ENCODE peak calls at places on chromosomes 16 and 17, in six cellular contexts. T, U, X, I, V and N are unnamed samples.
A peak's percentile ranks its signal among the peaks of the same experiment; 100 is the strongest.

GRCh38 chr17:75645889-75646625 is 12.8 kb downstream of the SMIM5 start:
- DNase-seq in T (no peak), U (no peak), X (no peak), I (no peak), V (peak; percentile 34), N (peak; percentile 51)

GRCh38 chr17:49349535-49349934 is 12.5 kb downstream of the ZNF652 start:
- DNase-seq in T (no peak), U (no peak), X (no peak), I (no peak), V (no peak), N (no peak)

GRCh38 chr16:16143038-16143763 is 80.1 kb downstream of the ABCC6 start:
- DNase-seq in T (no peak), U (peak; percentile 26), X (no peak), I (no peak), V (no peak), N (no peak)

GRCh38 chr16:49464877-49465504 is 91.4 kb downstream of the C16orf78 start:
- DNase-seq in T (no peak), U (no peak), X (no peak), I (peak; percentile 23), V (peak; percentile 59), N (no peak)

GRCh38 chr17:65260626-65261025 is 123.5 kb downstream of the RGS9 start:
- DNase-seq in T (no peak), U (no peak), X (no peak), I (no peak), V (no peak), N (no peak)

GRCh38 chr17:83189013-83189672 is 109.7 kb downstream of the METRNL start:
- DNase-seq in T (no peak), U (no peak), X (no peak), I (no peak), V (no peak), N (no peak)

GRCh38 chr17:44655983-44656700 is at the start of gene MEIOC:
- DNase-seq in T (no peak), U (no peak), X (no peak), I (peak; percentile 86), V (peak; percentile 97), N (peak; percentile 19)

GRCh38 chr17:60106377-60107059 is 27.8 kb upstream of the HEATR6 start:
- DNase-seq in T (peak; percentile 52), U (no peak), X (no peak), I (no peak), V (no peak), N (no peak)

GRCh38 chr16:1054660-1055556 is 17.6 kb upstream of the SSTR5 start:
- DNase-seq in T (peak; percentile 42), U (peak; percentile 17), X (no peak), I (peak; percentile 72), V (peak; percentile 91), N (no peak)

GRCh38 chr16:17160285-17160854 is 310.4 kb downstream of the XYLT1 start:
- DNase-seq in T (peak; percentile 26), U (no peak), X (no peak), I (no peak), V (no peak), N (no peak)

GRCh38 chr17:33516645-33517044 is 223.6 kb upstream of the ASIC2 start:
- DNase-seq in T (no peak), U (no peak), X (no peak), I (no peak), V (no peak), N (no peak)

GRCh38 chr16:81707411-81708321 is 71.4 kb upstream of the PLCG2 start:
- DNase-seq in T (peak; percentile 67), U (no peak), X (no peak), I (no peak), V (no peak), N (peak; percentile 31)

GRCh38 chr17:50939795-50940684 is 73.9 kb upstream of the TOB1 start:
- DNase-seq in T (no peak), U (no peak), X (no peak), I (no peak), V (no peak), N (no peak)

GRCh38 chr16:27515874-27516353 is 33.8 kb downstream of the GTF3C1 start:
- DNase-seq in T (no peak), U (no peak), X (no peak), I (peak; percentile 20), V (peak; percentile 68), N (no peak)

GRCh38 chr17:55437165-55437605 is 15.6 kb upstream of the MMD start:
- DNase-seq in T (no peak), U (peak; percentile 71), X (no peak), I (no peak), V (no peak), N (no peak)

GRCh38 chr17:3879591-3880417 is 13.0 kb downstream of the CAMKK1 start:
- DNase-seq in T (no peak), U (no peak), X (no peak), I (no peak), V (peak; percentile 70), N (no peak)

GRCh38 chr16:88754912-88755744 is 29.9 kb downstream of the PIEZO1 start:
- DNase-seq in T (peak; percentile 42), U (no peak), X (no peak), I (no peak), V (peak; percentile 84), N (peak; percentile 94)

GRCh38 chr17:70869402-70870085 is 700.2 kb downstream of the KCNJ2 start:
- DNase-seq in T (no peak), U (no peak), X (no peak), I (no peak), V (no peak), N (no peak)

GRCh38 chr17:51397361-51398127 is 137.2 kb downstream of the UTP18 start:
- DNase-seq in T (no peak), U (no peak), X (no peak), I (no peak), V (no peak), N (peak; percentile 78)

GRCh38 chr16:85633888-85634287 is 20.8 kb downstream of the GSE1 start:
- DNase-seq in T (no peak), U (no peak), X (no peak), I (no peak), V (no peak), N (no peak)

GRCh38 chr16:30777591-30778297 is 9.3 kb downstream of the ZNF629 start:
- DNase-seq in T (no peak), U (no peak), X (no peak), I (no peak), V (no peak), N (no peak)

GRCh38 chr16:88650749-88651275 is at the start of gene CYBA:
- DNase-seq in T (peak; percentile 26), U (peak; percentile 87), X (no peak), I (peak; percentile 36), V (peak; percentile 88), N (no peak)

GRCh38 chr16:30743690-30744089 is 4.5 kb upstream of the PHKG2 start:
- DNase-seq in T (no peak), U (no peak), X (no peak), I (no peak), V (no peak), N (no peak)

GRCh38 chr16:66902648-66903543 is 15.8 kb downstream of the CDH16 start:
- DNase-seq in T (no peak), U (no peak), X (no peak), I (no peak), V (peak; percentile 16), N (no peak)
- H3K27ac ChIP-seq in T (no peak overlapping the region), U (peak overlapping the region; percentile 54), X (peak overlapping the region; percentile 93), I (peak overlapping the region; percentile 83), V (no peak overlapping the region), N (no peak overlapping the region)

GRCh38 chr16:57472665-57473060 is 10.2 kb downstream of the POLR2C start:
- DNase-seq in T (no peak), U (peak; percentile 10), X (no peak), I (no peak), V (peak; percentile 81), N (no peak)
- H3K4me1 ChIP-seq in T (peaks cover 4% of the 10 kb centered on the region), U (peaks cover 56% of the 10 kb centered on the region), X (peaks cover 30% of the 10 kb centered on the region), I (peaks cover 8% of the 10 kb centered on the region), V (peaks cover 80% of the 10 kb centered on the region), N (no peaks in the 10 kb centered on the region)

DNA sequence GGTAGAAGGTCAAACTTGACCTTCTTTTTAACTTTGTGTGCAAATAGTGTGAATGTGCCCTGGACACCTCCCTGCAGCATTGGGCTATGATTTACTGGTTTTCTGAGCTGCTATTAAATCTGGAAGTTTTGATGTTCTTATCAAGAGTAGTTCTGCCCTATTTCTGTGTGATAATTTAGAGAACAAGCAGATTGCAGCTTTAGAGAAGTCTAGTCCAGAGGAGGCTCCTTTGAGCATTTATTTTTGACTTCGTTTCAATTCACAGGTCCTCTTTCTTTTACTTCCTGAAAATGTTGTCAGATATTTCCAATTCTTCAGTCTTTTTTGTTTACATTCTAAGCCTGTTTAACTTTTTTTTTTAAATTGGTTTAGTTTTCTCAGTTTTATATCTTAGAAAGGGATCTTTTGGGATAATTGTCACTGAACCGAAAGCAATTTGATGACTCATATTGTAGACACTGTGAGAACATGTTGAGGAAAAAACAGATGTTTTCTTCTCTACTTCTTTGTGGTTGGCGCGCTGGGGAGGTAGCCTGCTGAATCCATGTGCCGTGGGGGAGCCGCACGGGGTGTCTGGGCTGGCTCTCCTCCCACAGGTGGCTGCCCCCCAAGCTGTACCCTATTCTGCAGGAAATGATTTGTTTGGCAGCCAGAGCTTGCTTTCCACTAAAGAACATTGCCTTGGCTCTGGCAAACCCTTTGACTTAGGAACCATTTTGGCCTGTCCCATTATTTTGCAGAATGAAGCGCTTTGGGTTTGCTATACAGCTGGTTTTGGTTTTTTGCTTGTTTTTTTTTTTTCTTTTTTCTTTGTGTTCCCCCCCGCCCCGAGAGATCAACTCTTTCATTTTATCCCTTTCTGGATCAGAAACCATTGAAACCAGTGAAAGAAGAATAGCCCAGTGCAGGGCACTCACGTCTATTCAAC is 53.4 kb downstream of the MFSD11 start:
- DNase-seq in T (peak; percentile 29), U (peak; percentile 29), X (no peak), I (no peak), V (peak; percentile 62), N (peak; percentile 44)
- H3K27ac ChIP-seq in T (peak overlapping the region; percentile 6), U (peak overlapping the region; percentile 35), X (no peak overlapping the region), I (no peak overlapping the region), V (peak overlapping the region; percentile 63), N (peak overlapping the region; percentile 83)

GRCh38 chr16:54126907-54127306 is 159.7 kb downstream of the IRX3 start:
- DNase-seq in T (no peak), U (no peak), X (no peak), I (no peak), V (no peak), N (no peak)

GRCh38 chr16:54123766-54124165 is 162.8 kb downstream of the IRX3 start:
- DNase-seq in T (no peak), U (no peak), X (no peak), I (no peak), V (no peak), N (no peak)

GRCh38 chr16:54129810-54130209 is 156.8 kb downstream of the IRX3 start:
- DNase-seq in T (no peak), U (no peak), X (no peak), I (no peak), V (no peak), N (no peak)

GRCh38 chr16:54125751-54126655 is 160.6 kb downstream of the IRX3 start:
- DNase-seq in T (no peak), U (no peak), X (no peak), I (no peak), V (no peak), N (no peak)

DNA sequence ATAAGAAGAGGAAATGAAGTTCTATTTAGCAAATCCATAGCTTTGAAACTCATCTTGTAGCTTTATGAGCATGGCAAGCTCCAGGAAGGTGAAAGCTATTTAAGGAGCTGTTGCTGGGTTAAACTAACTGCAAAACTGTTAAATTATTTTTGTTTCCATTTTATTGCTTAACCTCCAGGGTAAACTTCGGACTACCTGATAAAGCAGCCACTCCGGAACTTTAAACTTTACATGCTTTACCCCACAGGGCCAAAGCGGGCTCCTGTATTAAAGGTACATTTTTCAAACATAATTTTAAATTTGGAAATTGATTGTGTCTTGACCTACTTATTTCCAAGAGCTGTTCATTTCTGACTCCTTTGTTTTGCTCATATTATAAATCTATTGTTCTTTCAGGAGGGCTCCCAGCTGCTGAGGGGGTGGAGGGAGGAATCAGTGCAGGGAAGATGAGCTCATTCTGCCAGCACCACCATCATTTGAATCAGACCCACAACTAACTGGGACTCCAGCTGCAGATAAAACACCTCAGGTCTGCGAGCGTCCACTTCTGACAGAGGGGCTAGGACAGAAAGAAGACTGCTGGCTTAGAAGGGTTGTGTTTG is 157.9 kb downstream of the IRX3 start:
- DNase-seq in T (no peak), U (no peak), X (no peak), I (no peak), V (no peak), N (no peak)
- H3K4me1 ChIP-seq in T (no peaks in the 10 kb centered on the region), U (no peaks in the 10 kb centered on the region), X (no peaks in the 10 kb centered on the region), I (no peaks in the 10 kb centered on the region), V (no peaks in the 10 kb centered on the region), N (no peaks in the 10 kb centered on the region)